ENCODE peak calls at places on chromosomes 3 and 15, in five cellular contexts. One of them, this sample, is unnamed.

GRCh38 chr3:52237659-52238172 is 1.2 kb downstream of the TWF2 start:
- DNase-seq in CD4-positive, CD25-positive, alpha-beta regulatory T cell: no peak
- DNase-seq in MM.1S: no peak
- DNase-seq in NCI-H774: no peak
- DNase-seq in renal cortical epithelial cell: peak; percentile 84
- DNase-seq in this sample: no peak

GRCh38 chr3:170746175-170746942 is 123.6 kb downstream of the RPL22L1 start:
- DNase-seq in renal cortical epithelial cell: no peak
- DNase-seq in MM.1S: no peak
- DNase-seq in NCI-H774: no peak
- DNase-seq in CD4-positive, CD25-positive, alpha-beta regulatory T cell: no peak
- DNase-seq in this sample: no peak

GRCh38 chr3:191066669-191067068 is 132.4 kb upstream of the OSTN start:
- DNase-seq in renal cortical epithelial cell: peak; percentile 99
- DNase-seq in CD4-positive, CD25-positive, alpha-beta regulatory T cell: no peak
- DNase-seq in MM.1S: no peak
- DNase-seq in NCI-H774: no peak
- DNase-seq in this sample: no peak

GRCh38 chr3:61299981-61300380 is 48.7 kb upstream of the FHIT start:
- DNase-seq in CD4-positive, CD25-positive, alpha-beta regulatory T cell: no peak
- DNase-seq in NCI-H774: no peak
- DNase-seq in renal cortical epithelial cell: peak; percentile 84
- DNase-seq in MM.1S: no peak
- DNase-seq in this sample: no peak

GRCh38 chr15:31342781-31343626 is 16.4 kb downstream of the KLF13 start:
- DNase-seq in renal cortical epithelial cell: no peak
- DNase-seq in CD4-positive, CD25-positive, alpha-beta regulatory T cell: no peak
- DNase-seq in MM.1S: no peak
- DNase-seq in NCI-H774: no peak
- DNase-seq in this sample: no peak

GRCh38 chr3:150773616-150774192 is 10.7 kb upstream of the SIAH2 start:
- DNase-seq in MM.1S: no peak
- DNase-seq in renal cortical epithelial cell: no peak
- DNase-seq in NCI-H774: no peak
- DNase-seq in CD4-positive, CD25-positive, alpha-beta regulatory T cell: no peak
- DNase-seq in this sample: no peak

GRCh38 chr3:85304360-85304964 is 345.7 kb downstream of the CADM2 start:
- DNase-seq in MM.1S: no peak
- DNase-seq in CD4-positive, CD25-positive, alpha-beta regulatory T cell: no peak
- DNase-seq in renal cortical epithelial cell: peak; percentile 5
- DNase-seq in NCI-H774: no peak
- DNase-seq in this sample: no peak

GRCh38 chr3:153284282-153284938 is 122.4 kb downstream of the RAP2B start:
- DNase-seq in NCI-H774: peak; percentile 45
- DNase-seq in renal cortical epithelial cell: peak; percentile 82
- DNase-seq in CD4-positive, CD25-positive, alpha-beta regulatory T cell: no peak
- DNase-seq in MM.1S: no peak
- DNase-seq in this sample: peak; percentile 83

GRCh38 chr3:36663666-36664291 is 100.6 kb downstream of the DCLK3 start:
- DNase-seq in MM.1S: no peak
- DNase-seq in NCI-H774: no peak
- DNase-seq in renal cortical epithelial cell: peak; percentile 99
- DNase-seq in CD4-positive, CD25-positive, alpha-beta regulatory T cell: no peak
- DNase-seq in this sample: no peak

GRCh38 chr15:78998526-78998925 is 53.7 kb upstream of the CTSH start:
- DNase-seq in NCI-H774: no peak
- DNase-seq in CD4-positive, CD25-positive, alpha-beta regulatory T cell: no peak
- DNase-seq in renal cortical epithelial cell: no peak
- DNase-seq in MM.1S: no peak
- DNase-seq in this sample: no peak

GRCh38 chr3:165624761-165625160 is 212.5 kb downstream of the BCHE start:
- DNase-seq in MM.1S: peak; percentile 28
- DNase-seq in NCI-H774: no peak
- DNase-seq in CD4-positive, CD25-positive, alpha-beta regulatory T cell: no peak
- DNase-seq in renal cortical epithelial cell: no peak
- DNase-seq in this sample: peak; percentile 11

GRCh38 chr3:43379343-43379742 is 93.0 kb downstream of the SNRK start:
- DNase-seq in NCI-H774: no peak
- DNase-seq in MM.1S: no peak
- DNase-seq in renal cortical epithelial cell: no peak
- DNase-seq in CD4-positive, CD25-positive, alpha-beta regulatory T cell: no peak
- DNase-seq in this sample: no peak

GRCh38 chr3:100254168-100254777 is 6.5 kb upstream of the TBC1D23 start:
- DNase-seq in MM.1S: peak; percentile 50
- DNase-seq in CD4-positive, CD25-positive, alpha-beta regulatory T cell: no peak
- DNase-seq in NCI-H774: peak; percentile 51
- DNase-seq in renal cortical epithelial cell: peak; percentile 55
- DNase-seq in this sample: peak; percentile 73

GRCh38 chr3:160564949-160565441 is 376 bp downstream of the KPNA4 start:
- DNase-seq in CD4-positive, CD25-positive, alpha-beta regulatory T cell: peak; percentile 58
- DNase-seq in NCI-H774: peak; percentile 67
- DNase-seq in MM.1S: peak; percentile 75
- DNase-seq in renal cortical epithelial cell: no peak
- DNase-seq in this sample: peak; percentile 63

GRCh38 chr15:68347392-68347791 is 69.8 kb downstream of the FEM1B start:
- DNase-seq in CD4-positive, CD25-positive, alpha-beta regulatory T cell: no peak
- DNase-seq in renal cortical epithelial cell: peak; percentile 54
- DNase-seq in MM.1S: no peak
- DNase-seq in NCI-H774: no peak
- DNase-seq in this sample: no peak

GRCh38 chr15:45773149-45773548 is 138.3 kb downstream of the SQOR start:
- DNase-seq in renal cortical epithelial cell: no peak
- DNase-seq in CD4-positive, CD25-positive, alpha-beta regulatory T cell: no peak
- DNase-seq in MM.1S: no peak
- DNase-seq in NCI-H774: no peak
- DNase-seq in this sample: no peak

GRCh38 chr3:126998728-126999127 is 15.8 kb downstream of the PLXNA1 start:
- DNase-seq in NCI-H774: no peak
- DNase-seq in CD4-positive, CD25-positive, alpha-beta regulatory T cell: no peak
- DNase-seq in renal cortical epithelial cell: no peak
- DNase-seq in MM.1S: no peak
- DNase-seq in this sample: no peak